ENCODE peak calls at places on chromosome 10, in five cellular contexts. G is H1, N is GM12878, Y is K562, Z is HepG2. R is an unnamed sample.

GRCh38 chr10:129963076-129963830 is 821 bp downstream of the EBF3 start:
- DNase-seq in G (no peak), N (no peak), Y (no peak), Z (no peak), R (no peak)

GRCh38 chr10:56605043-56605442 is 244.0 kb upstream of the ZWINT start:
- DNase-seq in G (no peak), N (no peak), Y (no peak), Z (no peak), R (no peak)

GRCh38 chr10:121823993-121824463 is 103.8 kb downstream of the ATE1 start:
- DNase-seq in G (no peak), N (no peak), Y (peak; percentile 27), Z (peak; percentile 44), R (peak; percentile 36)

GRCh38 chr10:121378402-121378801 is 219.8 kb downstream of the FGFR2 start:
- DNase-seq in G (no peak), N (no peak), Y (no peak), Z (no peak), R (no peak)

GRCh38 chr10:79249156-79250121 is 97.8 kb upstream of the PPIF start:
- DNase-seq in G (no peak), N (peak; percentile 74), Y (no peak), Z (no peak), R (no peak)

GRCh38 chr10:44756235-44756634 is 154.9 kb upstream of the TMEM72 start:
- DNase-seq in G (no peak), N (no peak), Y (no peak), Z (no peak), R (no peak)

GRCh38 chr10:79186742-79187544 is 118.2 kb downstream of the ZMIZ1 start:
- DNase-seq in G (no peak), N (no peak), Y (no peak), Z (no peak), R (no peak)

GRCh38 chr10:123562811-123563580 is 103.2 kb upstream of the GPR26 start:
- DNase-seq in G (no peak), N (no peak), Y (no peak), Z (no peak), R (no peak)

GRCh38 chr10:131631619-131632018 is 269.2 kb upstream of the PPP2R2D start:
- DNase-seq in G (no peak), N (no peak), Y (no peak), Z (no peak), R (no peak)

GRCh38 chr10:10791869-10792268 is 225.8 kb upstream of the CELF2 start:
- DNase-seq in G (no peak), N (no peak), Y (no peak), Z (no peak), R (no peak)

GRCh38 chr10:27542324-27542723 is 38.2 kb downstream of the RAB18 start:
- DNase-seq in G (no peak), N (no peak), Y (no peak), Z (no peak), R (no peak)

GRCh38 chr10:127145173-127145572 is 51.2 kb downstream of the INSYN2A start:
- DNase-seq in G (no peak), N (no peak), Y (no peak), Z (no peak), R (peak; percentile 24)

GRCh38 chr10:79073784-79074432 is 5.1 kb downstream of the ZMIZ1 start:
- DNase-seq in G (no peak), N (no peak), Y (no peak), Z (peak; percentile 61), R (no peak)

GRCh38 chr10:109106604-109107003 is 816.7 kb downstream of the XPNPEP1 start:
- DNase-seq in G (no peak), N (no peak), Y (no peak), Z (no peak), R (no peak)

GRCh38 chr10:131935260-131935659 is 34.5 kb downstream of the PPP2R2D start:
- DNase-seq in G (no peak), N (no peak), Y (no peak), Z (no peak), R (no peak)

GRCh38 chr10:102633282-102633681 is 11.0 kb upstream of the TRIM8 start:
- DNase-seq in G (no peak), N (no peak), Y (no peak), Z (no peak), R (no peak)

GRCh38 chr10:96513686-96514551 is at the start of gene TLL2:
- DNase-seq in G (peak; percentile 85), N (no peak), Y (peak; percentile 69), Z (peak; percentile 75), R (peak; percentile 59)

GRCh38 chr10:5071411-5072198 is 22.6 kb upstream of the AKR1C3 start:
- DNase-seq in G (no peak), N (no peak), Y (peak; percentile 90), Z (peak; percentile 100), R (no peak)

GRCh38 chr10:122051609-122052385 is 62.8 kb downstream of the TACC2 start:
- DNase-seq in G (no peak), N (no peak), Y (peak; percentile 18), Z (peak; percentile 70), R (peak; percentile 79)

GRCh38 chr10:133422821-133423771 is 1.3 kb downstream of the SPRN start:
- DNase-seq in G (no peak), N (no peak), Y (no peak), Z (no peak), R (no peak)

GRCh38 chr10:5343561-5343960 is 21.2 kb upstream of the UCN3 start:
- DNase-seq in G (no peak), N (no peak), Y (peak; percentile 19), Z (peak; percentile 44), R (no peak)

GRCh38 chr10:115209133-115209532 is 116.0 kb downstream of the ATRNL1 start:
- DNase-seq in G (no peak), N (no peak), Y (no peak), Z (no peak), R (no peak)

GRCh38 chr10:73937333-73938020 is 26.5 kb downstream of the PLAU start:
- DNase-seq in G (no peak), N (no peak), Y (no peak), Z (no peak), R (no peak)

GRCh38 chr10:102113956-102114857 is 6.0 kb downstream of the LDB1 start:
- DNase-seq in G (no peak), N (no peak), Y (peak; percentile 62), Z (no peak), R (no peak)

GRCh38 chr10:74903491-74903890 is 77.1 kb downstream of the KAT6B start:
- DNase-seq in G (no peak), N (no peak), Y (no peak), Z (no peak), R (no peak)

DNA sequence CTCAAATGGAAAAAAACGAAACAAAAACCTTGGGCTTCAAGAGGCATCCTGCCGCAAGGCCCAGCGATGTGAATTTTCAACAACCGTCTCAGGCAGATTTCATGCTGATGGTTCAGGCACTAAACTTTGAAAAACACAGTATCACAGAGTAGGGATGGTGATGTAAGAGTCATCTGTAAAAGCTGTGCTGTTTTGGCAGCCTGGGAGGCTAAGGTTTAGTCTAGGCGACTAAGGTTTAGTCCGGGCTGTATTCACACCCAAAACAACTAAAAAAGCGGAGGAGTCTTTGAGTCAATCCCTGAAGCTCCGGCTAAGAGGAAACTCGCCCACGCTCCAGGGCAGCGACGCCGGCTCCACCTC is 406 bp upstream of the MINPP1 start:
- DNase-seq in G (no peak), N (no peak), Y (no peak), Z (peak; percentile 12), R (no peak)
- TF ChIP-seq SP1 in G (no peak), N (no peak), Y (no peak), Z (no peak), R (no peak)

GRCh38 chr10:119315128-119316001 is 108.0 kb downstream of the GRK5 start:
- DNase-seq in G (no peak), N (peak; percentile 28), Y (peak; percentile 62), Z (peak; percentile 83), R (peak; percentile 91)
- TF ChIP-seq CEBPB in G (no peak), N (peak; percentile 9), Y (peak; percentile 36), Z (peak; percentile 78), R (no peak)

DNA sequence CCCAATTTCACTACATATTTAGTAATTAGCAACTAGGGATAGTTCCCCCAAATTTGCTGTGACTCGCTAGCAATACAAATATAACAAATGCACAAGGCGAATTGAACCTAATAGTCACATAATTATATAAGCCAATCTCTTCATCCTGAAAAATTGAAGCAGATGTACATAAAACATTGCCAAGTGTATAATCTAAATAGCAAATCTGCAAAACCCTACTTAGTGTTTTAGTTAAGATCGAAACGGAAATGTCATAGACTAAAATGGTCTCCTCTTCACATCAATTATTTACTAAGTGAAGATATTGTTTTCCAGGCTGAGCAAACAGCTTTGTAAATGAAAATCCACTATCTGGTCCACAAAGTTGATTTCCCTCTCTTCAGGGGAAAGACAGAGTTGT is 49.6 kb upstream of the RSU1 start:
- DNase-seq in G (no peak), N (no peak), Y (no peak), Z (no peak), R (no peak)
- TF ChIP-seq JUND in G (no peak), N (no peak), Y (no peak), Z (no peak), R (no peak)

DNA sequence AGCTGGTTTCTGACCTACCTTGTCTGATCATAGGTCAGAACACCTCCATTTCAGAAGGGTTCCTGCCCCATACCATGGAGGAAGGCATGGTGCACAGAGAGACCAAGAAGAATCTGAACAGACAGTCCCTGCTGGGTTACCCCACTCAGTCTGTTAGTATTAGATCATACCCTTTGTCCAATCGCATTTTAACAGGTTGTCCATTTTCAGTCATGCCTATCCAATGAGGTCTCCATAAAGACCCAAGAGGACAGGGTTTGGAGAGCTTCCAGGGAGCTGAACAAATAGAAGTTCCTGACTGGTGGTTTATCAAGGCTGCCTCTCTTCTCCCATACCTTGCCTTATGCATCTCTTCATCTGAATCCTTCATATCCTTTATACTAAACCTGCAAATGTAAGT is 21.2 kb upstream of the SLC16A12 start:
- DNase-seq in G (no peak), N (no peak), Y (no peak), Z (no peak), R (no peak)
- TF ChIP-seq SP1 in G (no peak), N (no peak), Y (no peak), Z (no peak), R (no peak)

DNA sequence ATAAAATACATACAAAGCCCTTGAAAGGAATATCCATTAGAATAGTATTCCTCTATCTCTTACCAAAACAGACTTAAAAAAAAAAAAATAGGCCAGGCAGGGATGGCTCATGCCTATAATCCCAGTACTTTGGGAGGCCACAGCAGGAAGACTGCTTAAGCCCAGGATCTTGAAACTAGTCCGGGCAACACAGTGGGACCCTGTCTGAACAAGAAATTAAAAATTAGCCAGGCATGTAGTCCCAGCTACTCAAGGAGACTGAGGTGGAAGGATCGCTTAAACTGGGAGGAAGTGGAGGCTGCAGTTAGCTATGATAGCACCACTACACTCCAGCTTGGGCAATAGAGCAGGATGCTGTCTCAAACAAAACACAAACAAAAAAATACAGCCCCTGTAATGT is 9.6 kb downstream of the PDLIM1 start:
- DNase-seq in G (no peak), N (no peak), Y (no peak), Z (no peak), R (no peak)
- TF ChIP-seq CEBPB in G (no peak), N (no peak), Y (no peak), Z (no peak), R (no peak)

GRCh38 chr10:24118246-24118645 is 90.7 kb upstream of the KIAA1217 start:
- DNase-seq in G (no peak), N (no peak), Y (no peak), Z (no peak), R (no peak)

GRCh38 chr10:24119919-24120318 is 89.0 kb upstream of the KIAA1217 start:
- DNase-seq in G (no peak), N (no peak), Y (no peak), Z (no peak), R (no peak)

GRCh38 chr10:24115403-24115802 is 93.5 kb upstream of the KIAA1217 start:
- DNase-seq in G (no peak), N (no peak), Y (no peak), Z (no peak), R (no peak)

GRCh38 chr10:24114561-24114960 is 94.4 kb upstream of the KIAA1217 start:
- DNase-seq in G (no peak), N (no peak), Y (no peak), Z (no peak), R (no peak)
- TF ChIP-seq JUND in G (no peak), N (no peak), Y (no peak), Z (no peak), R (no peak)

R was measured in HCT116.